ENCODE peak calls at places on chromosome 7, in six cellular contexts. P, Z, A, S, F and R are unnamed samples.

GRCh38 chr7:55964802-55965470 is 551 bp downstream of the NIPSNAP2 start:
- DNase-seq in S (peak; percentile 65), Z (peak; percentile 90), F (peak; percentile 90), A (peak; percentile 68), P (peak; percentile 20), R (peak; percentile 63)

GRCh38 chr7:77479536-77480088 is 57.5 kb upstream of the PTPN12 start:
- DNase-seq in P (no peak), Z (no peak), A (no peak), S (peak; percentile 98), F (no peak), R (no peak)

GRCh38 chr7:27180431-27181175 is 4.4 kb downstream of the HOXA11 start:
- DNase-seq in S (no peak), F (peak; percentile 22), Z (no peak), P (no peak), A (no peak), R (no peak)

GRCh38 chr7:28498636-28499035 is 86.3 kb downstream of the CREB5 start:
- DNase-seq in A (no peak), P (no peak), Z (no peak), F (no peak), S (no peak), R (no peak)

GRCh38 chr7:120553497-120553896 is 280.5 kb downstream of the KCND2 start:
- DNase-seq in Z (no peak), P (no peak), S (no peak), F (no peak), A (no peak), R (no peak)

GRCh38 chr7:44223362-44224114 is 22.8 kb downstream of the YKT6 start:
- DNase-seq in S (no peak), A (no peak), P (no peak), Z (no peak), F (no peak), R (no peak)

GRCh38 chr7:132270517-132270916 is 305.8 kb downstream of the PLXNA4 start:
- DNase-seq in F (no peak), Z (no peak), S (no peak), A (no peak), P (no peak), R (no peak)

GRCh38 chr7:28768577-28769147 is 189.5 kb downstream of the TRIL start:
- DNase-seq in P (no peak), Z (no peak), A (no peak), F (no peak), S (no peak), R (no peak)

GRCh38 chr7:79786187-79786586 is 332.7 kb upstream of the MAGI2 start:
- DNase-seq in Z (no peak), P (no peak), A (no peak), S (no peak), F (no peak), R (no peak)

GRCh38 chr7:69859342-69859741 is 261.1 kb downstream of the AUTS2 start:
- DNase-seq in A (no peak), S (no peak), Z (no peak), P (no peak), F (no peak), R (no peak)

GRCh38 chr7:112873831-112874553 is 83.8 kb upstream of the TMEM168 start:
- DNase-seq in P (no peak), S (no peak), Z (no peak), A (no peak), F (no peak), R (no peak)

GRCh38 chr7:41956712-41957111 is 253.8 kb upstream of the INHBA start:
- DNase-seq in P (no peak), F (no peak), A (no peak), S (no peak), Z (no peak), R (no peak)

GRCh38 chr7:133863362-133864061 is 263.6 kb upstream of the LRGUK start:
- DNase-seq in S (no peak), Z (no peak), F (no peak), P (no peak), A (no peak), R (peak; percentile 16)

GRCh38 chr7:87413951-87414381 is 61.5 kb downstream of the ABCB4 start:
- DNase-seq in S (peak; percentile 46), F (no peak), A (no peak), Z (no peak), P (no peak), R (no peak)

GRCh38 chr7:144027070-144027469 is 21.7 kb upstream of the OR2A5 start:
- DNase-seq in Z (no peak), A (no peak), F (no peak), S (no peak), P (no peak), R (no peak)

GRCh38 chr7:130150587-130150986 is 54.6 kb downstream of the TMEM209 start:
- DNase-seq in S (no peak), F (no peak), Z (no peak), A (no peak), P (no peak), R (no peak)

GRCh38 chr7:139936760-139937310 is 107.8 kb downstream of the TBXAS1 start:
- DNase-seq in P (no peak), Z (no peak), F (no peak), S (no peak), A (no peak), R (no peak)

GRCh38 chr7:24812313-24812945 is 55.2 kb upstream of the GSDME start:
- DNase-seq in S (no peak), P (no peak), F (no peak), Z (peak; percentile 36), A (peak; percentile 63), R (peak; percentile 37)

GRCh38 chr7:125032943-125033342 is 103.3 kb upstream of the POT1 start:
- DNase-seq in Z (no peak), A (no peak), S (no peak), P (no peak), F (no peak), R (no peak)

GRCh38 chr7:16999541-17000266 is 117.9 kb upstream of the AGR3 start:
- DNase-seq in F (no peak), S (no peak), P (no peak), A (no peak), Z (no peak), R (no peak)

GRCh38 chr7:119665791-119666190 is 607.2 kb upstream of the KCND2 start:
- DNase-seq in Z (no peak), S (no peak), A (no peak), F (no peak), P (no peak), R (no peak)

GRCh38 chr7:108454317-108454673 is 1.9 kb downstream of the NRCAM start:
- DNase-seq in Z (no peak), F (no peak), P (no peak), A (no peak), S (no peak), R (no peak)

GRCh38 chr7:108454674-108455523 is 1.3 kb downstream of the NRCAM start:
- DNase-seq in Z (no peak), A (peak; percentile 52), F (no peak), P (no peak), S (no peak), R (peak; percentile 78)

GRCh38 chr7:108453320-108453719 is 2.9 kb downstream of the NRCAM start:
- DNase-seq in S (no peak), Z (no peak), A (no peak), P (no peak), F (no peak), R (no peak)

GRCh38 chr7:108451296-108451848 is 4.9 kb downstream of the NRCAM start:
- DNase-seq in S (no peak), A (no peak), Z (no peak), F (no peak), P (no peak), R (no peak)

DNA sequence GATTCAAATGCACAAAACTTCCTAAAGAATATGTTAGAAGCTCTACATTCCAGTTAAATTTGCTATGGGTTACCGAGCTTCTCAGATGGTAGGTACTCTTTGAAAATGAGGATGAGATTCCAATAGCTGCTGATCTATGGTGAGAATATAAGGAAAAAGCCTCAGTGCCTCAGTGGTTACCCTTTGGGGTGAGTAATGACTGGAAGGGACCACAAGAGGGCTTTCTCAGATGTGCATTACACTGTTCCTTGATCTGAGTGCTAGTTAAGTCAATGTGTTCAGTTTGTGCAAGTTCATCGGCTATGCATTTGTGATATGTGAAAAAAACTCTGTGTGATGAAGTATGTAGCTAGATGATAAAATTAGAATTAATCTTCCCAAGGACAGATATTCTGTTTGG is 3.5 kb downstream of the NRCAM start:
- DNase-seq in S (no peak), Z (no peak), A (no peak), F (no peak), P (no peak), R (peak; percentile 31)
- TF ChIP-seq CTCF in S (peak; percentile 66), Z (peak; percentile 32), A (peak; percentile 37), F (peak; percentile 38), P (no peak), R (peak; percentile 80)

DNA sequence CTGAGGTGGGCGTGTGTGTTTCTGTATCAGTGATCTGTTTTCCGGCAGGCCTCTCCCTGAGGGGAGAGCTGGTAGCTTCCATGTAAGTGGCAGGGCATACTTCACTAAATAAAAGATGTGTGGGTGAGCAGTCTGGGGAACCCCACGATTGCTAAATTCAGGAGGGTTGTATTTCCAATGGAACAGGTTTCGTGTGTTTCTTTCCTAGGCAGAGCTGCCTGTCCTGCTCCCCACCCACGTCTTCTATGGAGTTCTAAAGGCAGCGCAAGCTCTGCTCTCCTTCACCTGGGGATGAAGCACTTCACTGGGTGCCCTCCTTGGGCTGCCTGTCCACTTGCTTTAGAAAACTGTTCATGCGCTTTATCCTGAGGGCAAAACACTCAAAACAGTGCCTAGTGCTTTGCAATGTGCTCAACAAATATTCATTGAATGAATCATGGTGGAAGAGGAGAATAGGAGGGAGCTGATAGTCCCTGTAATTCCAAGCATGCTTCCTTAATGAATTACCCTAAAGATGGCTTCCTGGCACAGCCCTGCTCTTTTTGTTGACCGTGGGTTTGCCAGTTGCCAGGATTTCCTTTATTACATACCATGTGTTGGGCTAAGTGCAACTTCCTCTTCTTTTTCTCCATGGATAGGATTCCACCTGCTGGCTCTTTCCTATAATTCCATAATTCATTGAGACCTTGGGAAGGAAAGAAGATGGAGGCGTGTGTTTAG is 50.6 kb upstream of the SRPK2 start:
- DNase-seq in Z (no peak), F (no peak), S (peak; percentile 94), P (no peak), A (peak; percentile 17), R (peak; percentile 60)
- TF ChIP-seq CTCF in Z (no peak), F (no peak), S (peak; percentile 21), P (no peak), A (no peak), R (peak; percentile 12)

GRCh38 chr7:96179341-96179740 is 142.6 kb downstream of the SLC25A13 start:
- DNase-seq in F (no peak), P (no peak), A (no peak), S (no peak), Z (no peak), R (no peak)

GRCh38 chr7:96177353-96177752 is 144.5 kb downstream of the SLC25A13 start:
- DNase-seq in S (no peak), P (no peak), A (no peak), Z (no peak), F (no peak), R (no peak)

GRCh38 chr7:96181174-96181573 is 140.7 kb downstream of the SLC25A13 start:
- DNase-seq in A (no peak), Z (no peak), F (no peak), S (no peak), P (no peak), R (no peak)

GRCh38 chr7:96178581-96178980 is 143.3 kb downstream of the SLC25A13 start:
- DNase-seq in Z (no peak), S (no peak), P (no peak), F (no peak), A (no peak), R (no peak)

GRCh38 chr7:96179863-96180262 is 142.0 kb downstream of the SLC25A13 start:
- DNase-seq in P (no peak), Z (no peak), A (no peak), F (no peak), S (no peak), R (no peak)
- TF ChIP-seq CTCF in P (no peak), Z (no peak), A (no peak), F (no peak), S (no peak), R (no peak)

GRCh38 chr7:142338633-142339501 is 81.0 kb upstream of the PRSS58 start:
- DNase-seq in S (peak; percentile 61), F (no peak), A (peak; percentile 88), P (no peak), Z (no peak), R (no peak)
- TF ChIP-seq CTCF in S (peak; percentile 76), F (no peak), A (peak; percentile 42), P (no peak), Z (peak; percentile 23), R (peak; percentile 28)